ENCODE peak calls at places on chromosomes 6 and 20, in four cellular contexts. One of them, this sample, is unnamed.

GRCh38 chr6:110689275-110689935 is 125.9 kb downstream of the CDK19 start:
- DNase-seq in fibroblast of the aortic adventitia: no peak
- DNase-seq in activated gamma-delta T cell: no peak
- DNase-seq in anterior cingulate cortex: no peak
- DNase-seq in this sample: no peak

GRCh38 chr20:4985658-4986057 is 15.7 kb downstream of the SLC23A2 start:
- DNase-seq in fibroblast of the aortic adventitia: no peak
- DNase-seq in activated gamma-delta T cell: no peak
- DNase-seq in anterior cingulate cortex: no peak
- DNase-seq in this sample: no peak

GRCh38 chr6:28525496-28526039 is at the start of gene GPX5:
- DNase-seq in fibroblast of the aortic adventitia: no peak
- DNase-seq in activated gamma-delta T cell: no peak
- DNase-seq in anterior cingulate cortex: no peak
- DNase-seq in this sample: no peak

GRCh38 chr6:136527831-136528230 is 22.4 kb downstream of the MAP7 start:
- DNase-seq in fibroblast of the aortic adventitia: no peak
- DNase-seq in activated gamma-delta T cell: no peak
- DNase-seq in anterior cingulate cortex: no peak
- DNase-seq in this sample: no peak

GRCh38 chr6:144749263-144749662 is 464.1 kb downstream of the UTRN start:
- DNase-seq in fibroblast of the aortic adventitia: no peak
- DNase-seq in activated gamma-delta T cell: no peak
- DNase-seq in anterior cingulate cortex: no peak
- DNase-seq in this sample: no peak

GRCh38 chr20:35200255-35200654 is 26.2 kb upstream of the MMP24 start:
- DNase-seq in fibroblast of the aortic adventitia: peak
- DNase-seq in activated gamma-delta T cell: no peak
- DNase-seq in anterior cingulate cortex: no peak
- DNase-seq in this sample: no peak

GRCh38 chr6:4396032-4396431 is 260.7 kb upstream of the ECI2 start:
- DNase-seq in fibroblast of the aortic adventitia: no peak
- DNase-seq in activated gamma-delta T cell: no peak
- DNase-seq in anterior cingulate cortex: no peak
- DNase-seq in this sample: no peak

GRCh38 chr20:37902504-37903313 is at the start of gene VSTM2L:
- DNase-seq in fibroblast of the aortic adventitia: peak
- DNase-seq in activated gamma-delta T cell: no peak
- DNase-seq in anterior cingulate cortex: peak
- DNase-seq in this sample: no peak

GRCh38 chr20:58692579-58693225 is at the start of gene NPEPL1:
- DNase-seq in fibroblast of the aortic adventitia: peak
- DNase-seq in activated gamma-delta T cell: peak
- DNase-seq in anterior cingulate cortex: no peak
- DNase-seq in this sample: peak

GRCh38 chr6:166586424-166587156 is at the start of gene RAMACL:
- DNase-seq in fibroblast of the aortic adventitia: no peak
- DNase-seq in activated gamma-delta T cell: no peak
- DNase-seq in anterior cingulate cortex: no peak
- DNase-seq in this sample: peak

GRCh38 chr20:63775096-63775978 is 35.8 kb downstream of the SLC2A4RG start:
- DNase-seq in fibroblast of the aortic adventitia: peak
- DNase-seq in activated gamma-delta T cell: no peak
- DNase-seq in anterior cingulate cortex: peak
- DNase-seq in this sample: no peak

GRCh38 chr20:34375977-34376430 is 12.9 kb downstream of the ITCH start:
- DNase-seq in fibroblast of the aortic adventitia: no peak
- DNase-seq in activated gamma-delta T cell: no peak
- DNase-seq in anterior cingulate cortex: no peak
- DNase-seq in this sample: no peak

GRCh38 chr6:129733290-129733689 is 23.3 kb upstream of the ARHGAP18 start:
- DNase-seq in fibroblast of the aortic adventitia: no peak
- DNase-seq in activated gamma-delta T cell: no peak
- DNase-seq in anterior cingulate cortex: no peak
- DNase-seq in this sample: no peak

GRCh38 chr6:150492507-150492906 is 107.2 kb upstream of the PLEKHG1 start:
- DNase-seq in fibroblast of the aortic adventitia: no peak
- DNase-seq in activated gamma-delta T cell: no peak
- DNase-seq in anterior cingulate cortex: no peak
- DNase-seq in this sample: no peak

GRCh38 chr20:50318709-50319108 is 128.1 kb downstream of the CEBPB start:
- DNase-seq in fibroblast of the aortic adventitia: no peak
- DNase-seq in activated gamma-delta T cell: no peak
- DNase-seq in anterior cingulate cortex: no peak
- DNase-seq in this sample: no peak

This sample was measured in upper lobe of left lung.